ENCODE peak calls at places on chromosomes 3 and 15, in six cellular contexts. C is GM23338, J is PC-3, M is neural progenitor cell, F is OCI-LY7, K is GM23248. S is an unnamed sample.

GRCh38 chr3:81279481-81280273 is 481.8 kb downstream of the GBE1 start:
- DNase-seq in J (peak; percentile 67), M (no peak), K (peak; percentile 28), F (no peak), C (no peak), S (no peak)

GRCh38 chr3:145678401-145678800 is 482.6 kb downstream of the PLOD2 start:
- DNase-seq in F (no peak), K (peak; percentile 23), J (no peak), C (no peak), M (no peak), S (no peak)

GRCh38 chr3:20104167-20104661 is 64.0 kb downstream of the KAT2B start:
- DNase-seq in C (no peak), J (no peak), K (no peak), M (no peak), F (no peak), S (no peak)

GRCh38 chr3:46566040-46566631 is at the start of gene LRRC2:
- DNase-seq in K (peak; percentile 81), F (no peak), C (peak; percentile 72), J (peak; percentile 49), M (peak; percentile 55), S (peak; percentile 87)

GRCh38 chr3:99965681-99966408 is 148.2 kb downstream of the CMSS1 start:
- DNase-seq in F (no peak), M (no peak), K (no peak), J (no peak), C (no peak), S (no peak)

GRCh38 chr3:182810574-182811268 is 17.4 kb downstream of the ATP11B start:
- DNase-seq in C (no peak), M (no peak), F (no peak), J (peak; percentile 42), K (peak; percentile 64), S (peak; percentile 47)

GRCh38 chr15:34496616-34497015 is 59.0 kb upstream of the GOLGA8A start:
- DNase-seq in K (no peak), M (no peak), C (no peak), F (no peak), J (no peak), S (no peak)

GRCh38 chr15:91965501-91966180 is 112.1 kb downstream of the SLCO3A1 start:
- DNase-seq in K (peak; percentile 92), C (no peak), F (no peak), M (no peak), J (peak; percentile 88), S (peak; percentile 88)

GRCh38 chr3:73540969-73541740 is 83.6 kb downstream of the PDZRN3 start:
- DNase-seq in J (peak; percentile 5), C (no peak), M (no peak), K (peak; percentile 83), F (no peak), S (peak; percentile 37)

GRCh38 chr15:94522125-94522524 is 290.8 kb downstream of the MCTP2 start:
- DNase-seq in K (no peak), C (peak; percentile 19), M (no peak), F (no peak), J (no peak), S (no peak)

GRCh38 chr3:103499132-103499885 is 1064.5 kb downstream of the ZPLD1 start:
- DNase-seq in C (no peak), K (peak; percentile 30), M (no peak), J (no peak), F (no peak), S (no peak)

GRCh38 chr15:90062023-90062728 is 40.1 kb downstream of the IDH2 start:
- DNase-seq in K (no peak), C (peak; percentile 90), F (peak; percentile 81), J (peak; percentile 19), M (peak; percentile 79), S (no peak)

GRCh38 chr3:81592101-81592500 is 169.3 kb downstream of the GBE1 start:
- DNase-seq in J (peak; percentile 89), M (no peak), C (peak; percentile 3), K (peak; percentile 60), F (no peak), S (no peak)

GRCh38 chr3:47961815-47962606 is 54.2 kb downstream of the MAP4 start:
- DNase-seq in K (peak; percentile 43), J (peak; percentile 14), M (no peak), F (peak; percentile 57), C (peak; percentile 62), S (no peak)

GRCh38 chr15:69504352-69505040 is 51.9 kb downstream of the RPLP1 start:
- DNase-seq in M (no peak), F (no peak), C (no peak), J (no peak), K (peak; percentile 24), S (no peak)

GRCh38 chr3:11592460-11593298 is 51.0 kb downstream of the VGLL4 start:
- DNase-seq in K (peak; percentile 76), F (no peak), M (no peak), C (no peak), J (no peak), S (no peak)

GRCh38 chr3:4583441-4583840 is 90.3 kb downstream of the ITPR1 start:
- DNase-seq in F (no peak), M (no peak), J (no peak), C (peak; percentile 18), K (no peak), S (no peak)

GRCh38 chr3:69385723-69386483 is at the start of gene FRMD4B:
- DNase-seq in C (peak; percentile 71), F (no peak), M (peak; percentile 67), K (peak; percentile 56), J (peak; percentile 8), S (peak; percentile 89)
- H2AFZ ChIP-seq in C (peak within 1 kb of the TSS; percentile 89), F (no peak within 1 kb of the TSS), M (no peak within 1 kb of the TSS), K (peak within 1 kb of the TSS; percentile 9), J (peak within 1 kb of the TSS; percentile 42), S (peak within 1 kb of the TSS; percentile 46)

GRCh38 chr15:80778621-80778963 is 578 bp upstream of the CEMIP start:
- DNase-seq in C (no peak), K (no peak), J (no peak), F (no peak), M (no peak), S (no peak)
- H3K4me2 ChIP-seq in C (peak overlapping the region; percentile 98), K (peak overlapping the region; percentile 20), J (peak overlapping the region; percentile 89), F (no peak overlapping the region), M (peak overlapping the region; percentile 97), S (peak overlapping the region; percentile 92)

GRCh38 chr15:100334905-100335304 is 6.9 kb downstream of the ADAMTS17 start:
- DNase-seq in K (no peak), C (peak; percentile 58), F (no peak), M (no peak), J (no peak), S (no peak)
- H3K4me1 ChIP-seq in K (no peaks in the 10 kb centered on the region), C (peaks cover 4% of the 10 kb centered on the region), F (peaks cover 12% of the 10 kb centered on the region), M (no peaks in the 10 kb centered on the region), J (peaks cover 11% of the 10 kb centered on the region), S (no peaks in the 10 kb centered on the region)

GRCh38 chr3:178982138-178982537 is 89.5 kb downstream of the ZMAT3 start:
- DNase-seq in M (no peak), J (peak; percentile 28), F (no peak), C (no peak), K (peak; percentile 62), S (no peak)

GRCh38 chr3:178986456-178986855 is 85.2 kb downstream of the ZMAT3 start:
- DNase-seq in K (no peak), J (no peak), M (no peak), C (no peak), F (no peak), S (no peak)

GRCh38 chr3:178989821-178990220 is 81.8 kb downstream of the ZMAT3 start:
- DNase-seq in F (no peak), C (no peak), J (no peak), M (no peak), K (no peak), S (no peak)

GRCh38 chr3:178990293-178990692 is 81.3 kb downstream of the ZMAT3 start:
- DNase-seq in J (no peak), C (no peak), K (no peak), M (no peak), F (no peak), S (no peak)

GRCh38 chr3:178987745-178988144 is 83.9 kb downstream of the ZMAT3 start:
- DNase-seq in F (no peak), K (no peak), C (no peak), M (no peak), J (no peak), S (no peak)
- H2AFZ ChIP-seq in F (no peak overlapping the region), K (no peak overlapping the region), C (no peak overlapping the region), M (no peak overlapping the region), J (no peak overlapping the region), S (no peak overlapping the region)

GRCh38 chr3:9948586-9948985 is 3.6 kb downstream of the PRRT3 start:
- DNase-seq in K (no peak), M (no peak), F (no peak), J (no peak), C (no peak), S (no peak)
- H3K4me2 ChIP-seq in K (no peak overlapping the region), M (no peak overlapping the region), F (no peak overlapping the region), J (peak overlapping the region; percentile 98), C (no peak overlapping the region), S (no peak overlapping the region)

DNA sequence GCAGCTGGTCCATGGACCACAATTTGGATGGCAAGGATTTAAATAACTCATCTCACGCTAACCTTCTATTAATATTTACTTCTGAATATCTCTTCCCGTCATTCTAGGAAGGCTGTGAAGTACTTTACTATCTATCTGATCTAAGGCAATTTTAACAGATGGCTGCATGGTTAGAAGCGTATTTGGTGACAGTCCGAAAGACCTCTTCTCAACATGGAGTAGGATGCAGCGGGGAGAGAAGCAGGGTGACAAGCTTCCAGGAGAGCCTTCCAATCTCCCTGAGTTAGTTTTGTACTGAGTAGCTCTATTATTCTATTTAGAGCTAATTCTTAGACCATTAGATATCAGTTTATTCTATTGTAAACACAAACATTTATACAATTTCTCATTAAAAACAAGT is 309.4 kb downstream of the PLCL2 start:
- DNase-seq in C (no peak), M (no peak), F (no peak), K (no peak), J (no peak), S (no peak)
- H3K4me1 ChIP-seq in C (peaks cover 3% of the 10 kb centered on the region), M (peaks cover 18% of the 10 kb centered on the region), F (peaks cover 71% of the 10 kb centered on the region), K (peaks cover 13% of the 10 kb centered on the region), J (no peaks in the 10 kb centered on the region), S (peaks cover 11% of the 10 kb centered on the region)

GRCh38 chr3:45406812-45407211 is 18.4 kb downstream of the LARS2 start:
- DNase-seq in C (no peak), M (no peak), J (no peak), F (no peak), K (no peak), S (no peak)
- H2AFZ ChIP-seq in C (no peak overlapping the region), M (no peak overlapping the region), J (no peak overlapping the region), F (no peak overlapping the region), K (no peak overlapping the region), S (no peak overlapping the region)

S was measured in osteoblast.